ENCODE peak calls at places on chromosomes 12 and 14, in seven cellular contexts. J is neuronal stem cell; X is GM04504; B is stimulated activated CD4-positive, alpha-beta T cell treated with anti-CD3 and anti-CD28 coated beads, TNF-alpha, amount 100 ng/mL, for 1 hour; C is left lung; G is pancreas; N is neural crest cell. V is an unnamed sample.

GRCh38 chr14:34912182-34912581 is 37.0 kb upstream of the BAZ1A start:
- DNase-seq in J (no peak), C (no peak), X (no peak), B (no peak), N (no peak), G (no peak), V (no peak)

GRCh38 chr12:82314406-82314892 is 43.7 kb downstream of the CCDC59 start:
- DNase-seq in B (no peak), G (peak; percentile 61), J (peak; percentile 35), N (peak; percentile 2), X (no peak), C (peak; percentile 44), V (no peak)

GRCh38 chr14:102940729-102941362 is 18.4 kb downstream of the AMN start:
- DNase-seq in X (no peak), B (no peak), C (no peak), J (no peak), G (no peak), N (no peak), V (no peak)

GRCh38 chr14:62957562-62957961 is 87.7 kb downstream of the KCNH5 start:
- DNase-seq in B (no peak), G (no peak), X (peak; percentile 17), J (no peak), C (peak; percentile 32), N (no peak), V (no peak)

GRCh38 chr14:92495041-92495440 is 18.5 kb upstream of the RIN3 start:
- DNase-seq in B (no peak), N (no peak), G (no peak), J (no peak), X (no peak), C (no peak), V (no peak)

GRCh38 chr14:73492661-73493060 is 1.9 kb downstream of the RIOX1 start:
- DNase-seq in C (no peak), N (no peak), J (no peak), B (no peak), X (no peak), G (no peak), V (no peak)

GRCh38 chr12:50055831-50056628 is 1.4 kb upstream of the ASIC1 start:
- DNase-seq in B (no peak), X (no peak), J (no peak), G (no peak), N (peak; percentile 41), C (no peak), V (peak; percentile 71)

GRCh38 chr12:93785262-93786010 is 108.3 kb downstream of the CRADD start:
- DNase-seq in N (no peak), C (peak; percentile 48), G (peak; percentile 10), J (peak; percentile 27), B (no peak), X (peak; percentile 84), V (no peak)

GRCh38 chr12:212383-212798 is 1.6 kb downstream of the SLC6A12 start:
- DNase-seq in X (no peak), J (no peak), C (no peak), B (no peak), G (no peak), N (no peak), V (no peak)

GRCh38 chr14:43001729-43002128 is 1395.1 kb downstream of the LRFN5 start:
- DNase-seq in X (no peak), B (no peak), J (no peak), N (no peak), C (no peak), G (no peak), V (peak; percentile 15)

GRCh38 chr14:92414685-92415084 is 91.7 kb downstream of the SLC24A4 start:
- DNase-seq in C (no peak), N (no peak), G (no peak), B (no peak), J (no peak), X (no peak), V (no peak)

GRCh38 chr12:49885118-49885517 is 18.6 kb downstream of the FAIM2 start:
- DNase-seq in C (no peak), J (no peak), X (no peak), G (no peak), N (no peak), B (no peak), V (no peak)

GRCh38 chr14:32382704-32383103 is 53.6 kb downstream of the AKAP6 start:
- DNase-seq in N (no peak), C (no peak), X (no peak), B (no peak), G (no peak), J (no peak), V (no peak)

GRCh38 chr12:50056629-50056976 is 793 bp upstream of the ASIC1 start:
- DNase-seq in X (no peak), N (no peak), B (no peak), G (no peak), C (no peak), J (no peak), V (peak; percentile 36)

GRCh38 chr12:101596172-101596571 is 1.4 kb downstream of the MYBPC1 start:
- DNase-seq in G (no peak), J (no peak), C (no peak), B (no peak), X (no peak), N (no peak), V (no peak)

GRCh38 chr12:2507811-2508210 is 287.0 kb upstream of the FKBP4 start:
- DNase-seq in B (no peak), G (no peak), C (no peak), N (no peak), J (no peak), X (no peak), V (peak; percentile 18)

GRCh38 chr12:5013206-5013830 is 30.4 kb upstream of the KCNA5 start:
- DNase-seq in C (no peak), J (no peak), X (no peak), G (no peak), N (no peak), B (no peak), V (peak; percentile 24)

GRCh38 chr12:60281522-60281921 is 685.7 kb downstream of the SLC16A7 start:
- DNase-seq in X (no peak), J (no peak), N (no peak), G (no peak), B (no peak), C (no peak), V (no peak)

GRCh38 chr14:71739273-71739990 is 192.8 kb upstream of the RGS6 start:
- DNase-seq in N (no peak), B (no peak), J (no peak), G (no peak), X (no peak), C (no peak), V (peak; percentile 18)

GRCh38 chr12:2555487-2556082 is 239.2 kb upstream of the FKBP4 start:
- DNase-seq in B (no peak), G (no peak), X (no peak), N (no peak), C (no peak), J (no peak), V (no peak)

GRCh38 chr14:75273272-75274044 is 5.2 kb upstream of the FOS start:
- DNase-seq in G (no peak), N (no peak), X (peak; percentile 50), C (peak; percentile 48), J (no peak), B (no peak), V (no peak)

GRCh38 chr14:20454359-20454644 is 310 bp downstream of the OSGEP start:
- DNase-seq in X (no peak), N (no peak), B (peak; percentile 47), J (no peak), G (peak; percentile 79), C (peak; percentile 85), V (peak; percentile 97)

GRCh38 chr14:54475187-54475881 is 13.4 kb downstream of the GMFB start:
- DNase-seq in J (no peak), G (no peak), B (no peak), N (no peak), X (no peak), C (no peak), V (no peak)

GRCh38 chr12:68007466-68007865 is 18.2 kb downstream of the IFNG-AS1 start:
- DNase-seq in C (no peak), G (no peak), B (no peak), J (no peak), N (no peak), X (peak; percentile 22), V (no peak)

GRCh38 chr14:104678901-104679705 is 10.3 kb upstream of the INF2 start:
- DNase-seq in J (no peak), G (no peak), N (no peak), C (no peak), X (no peak), B (no peak), V (no peak)

GRCh38 chr12:12929696-12930095 is 22.3 kb downstream of the GPRC5D start:
- DNase-seq in X (no peak), N (no peak), G (no peak), C (no peak), B (no peak), J (no peak), V (no peak)

GRCh38 chr14:34051966-34052657 is 101.2 kb upstream of the EGLN3 start:
- DNase-seq in G (no peak), N (no peak), C (no peak), B (no peak), J (no peak), X (no peak), V (no peak)

GRCh38 chr14:73369433-73369832 is 88.9 kb downstream of the NUMB start:
- DNase-seq in X (no peak), J (no peak), G (no peak), N (no peak), B (no peak), C (no peak), V (no peak)

GRCh38 chr12:26318661-26319068 is 123.3 kb downstream of the SSPN start:
- DNase-seq in B (no peak), X (no peak), N (no peak), G (no peak), C (peak; percentile 61), J (no peak), V (no peak)

GRCh38 chr12:92908108-92908507 is 21.0 kb downstream of the EEA1 start:
- DNase-seq in X (no peak), B (no peak), J (no peak), G (no peak), N (no peak), C (no peak), V (no peak)

GRCh38 chr14:105577339-105577861 is 51.0 kb downstream of the TMEM121 start:
- DNase-seq in N (no peak), B (no peak), J (no peak), C (no peak), X (no peak), G (no peak), V (no peak)

GRCh38 chr14:62819931-62820330 is 225.3 kb downstream of the KCNH5 start:
- DNase-seq in J (no peak), X (no peak), C (no peak), B (no peak), N (no peak), G (no peak), V (no peak)

GRCh38 chr12:14900521-14901227 is 15.0 kb upstream of the MGP start:
- DNase-seq in C (no peak), X (no peak), J (no peak), G (no peak), N (no peak), B (no peak), V (no peak)

GRCh38 chr14:71488703-71489141 is 443.5 kb upstream of the RGS6 start:
- DNase-seq in C (no peak), X (no peak), B (no peak), N (no peak), J (no peak), G (no peak), V (no peak)

GRCh38 chr14:70888681-70889175 is 18.5 kb upstream of the PCNX1 start:
- DNase-seq in B (no peak), J (no peak), N (no peak), C (no peak), X (no peak), G (no peak), V (no peak)

GRCh38 chr12:109757671-109758265 is 44.1 kb downstream of the FAM222A start:
- DNase-seq in X (no peak), N (no peak), C (no peak), B (no peak), G (no peak), J (no peak), V (no peak)

GRCh38 chr14:85764809-85765208 is 234.9 kb downstream of the FLRT2 start:
- DNase-seq in J (no peak), X (no peak), C (peak; percentile 35), G (no peak), B (no peak), N (no peak), V (no peak)

GRCh38 chr12:124915249-124916236 is 1.1 kb upstream of the UBC start:
- DNase-seq in N (no peak), C (peak; percentile 77), J (no peak), G (no peak), X (no peak), B (no peak), V (no peak)

V was measured in NCI-H1417.